ENCODE peak calls at places on chromosomes 12 and 14, in four cellular contexts. Q is body of pancreas; W is CD8-positive, alpha-beta T cell; E is testis. X is an unnamed sample.
A peak's percentile ranks its signal among the peaks of the same experiment; 100 is the strongest.

GRCh38 chr12:47343684-47344567 is 264.2 kb upstream of the AMIGO2 start:
- DNase-seq in Q (no peak), W (no peak), E (no peak), X (peak; percentile 86)

GRCh38 chr14:58636129-58636528 is 1.6 kb upstream of the DACT1 start:
- DNase-seq in Q (no peak), W (no peak), E (no peak), X (no peak)

GRCh38 chr12:112321277-112321676 is 61.0 kb downstream of the HECTD4 start:
- DNase-seq in Q (no peak), W (no peak), E (no peak), X (no peak)

GRCh38 chr12:95671265-95671664 is 119.3 kb downstream of the NTN4 start:
- DNase-seq in Q (no peak), W (no peak), E (no peak), X (no peak)

GRCh38 chr12:1619599-1619998 is 9.4 kb upstream of the WNT5B start:
- DNase-seq in Q (no peak), W (no peak), E (peak; percentile 42), X (no peak)

GRCh38 chr14:50000215-50001145 is 107.6 kb downstream of the ARF6 start:
- DNase-seq in Q (no peak), W (peak; percentile 67), E (peak; percentile 68), X (peak; percentile 97)

GRCh38 chr14:69324341-69324931 is 64.5 kb downstream of the GALNT16 start:
- DNase-seq in Q (peak; percentile 2), W (no peak), E (no peak), X (no peak)

GRCh38 chr12:13011098-13011497 is 11.0 kb upstream of the HEBP1 start:
- DNase-seq in Q (no peak), W (no peak), E (no peak), X (no peak)

GRCh38 chr12:39846971-39847661 is 227.5 kb upstream of the ABCD2 start:
- DNase-seq in Q (no peak), W (no peak), E (no peak), X (peak; percentile 14)

GRCh38 chr12:67320614-67321305 is 51.6 kb downstream of the CAND1 start:
- DNase-seq in Q (no peak), W (no peak), E (no peak), X (peak; percentile 19)

GRCh38 chr14:102046337-102047278 is 40.2 kb downstream of the HSP90AA1 start:
- DNase-seq in Q (peak; percentile 92), W (no peak), E (peak; percentile 93), X (peak; percentile 41)

GRCh38 chr12:51533799-51534198 is 57.2 kb upstream of the SCN8A start:
- DNase-seq in Q (no peak), W (no peak), E (no peak), X (peak; percentile 18)

GRCh38 chr12:82810568-82810967 is 123.9 kb downstream of the TMTC2 start:
- DNase-seq in Q (no peak), W (no peak), E (no peak), X (no peak)

GRCh38 chr14:100466111-100466856 is 120.9 kb downstream of the BEGAIN start:
- DNase-seq in Q (no peak), W (no peak), E (no peak), X (no peak)

GRCh38 chr12:109462868-109463692 is 14.0 kb downstream of the KCTD10 start:
- DNase-seq in Q (peak; percentile 53), W (no peak), E (peak; percentile 83), X (peak; percentile 99)

GRCh38 chr14:94174622-94175402 is 690 bp downstream of the PPP4R4 start:
- DNase-seq in Q (peak; percentile 27), W (no peak), E (peak; percentile 47), X (no peak)

GRCh38 chr14:54597795-54598443 is 31.0 kb downstream of the SAMD4A start:
- DNase-seq in Q (no peak), W (no peak), E (no peak), X (peak; percentile 42)

GRCh38 chr12:1912580-1913376 is 5.7 kb downstream of the CACNA2D4 start:
- DNase-seq in Q (no peak), W (no peak), E (peak; percentile 8), X (no peak)

GRCh38 chr14:95146079-95146771 is 11.1 kb downstream of the DICER1 start:
- DNase-seq in Q (peak; percentile 46), W (no peak), E (no peak), X (no peak)

GRCh38 chr12:79056775-79057174 is 192.2 kb downstream of the SYT1 start:
- DNase-seq in Q (no peak), W (no peak), E (no peak), X (no peak)

GRCh38 chr12:106773945-106774807 is at the start of gene RIC8B:
- DNase-seq in Q (peak; percentile 96), W (peak; percentile 74), E (peak; percentile 98), X (peak; percentile 99)

GRCh38 chr12:107349008-107349747 is 255.8 kb upstream of the CRY1 start:
- DNase-seq in Q (peak; percentile 36), W (no peak), E (peak; percentile 64), X (peak; percentile 93)

GRCh38 chr12:45458854-45459807 is 243.2 kb downstream of the ANO6 start:
- DNase-seq in Q (no peak), W (no peak), E (no peak), X (peak; percentile 53)

GRCh38 chr14:30751646-30752416 is 122.5 kb upstream of the COCH start:
- DNase-seq in Q (no peak), W (no peak), E (no peak), X (no peak)

GRCh38 chr12:3496964-3497363 is 6.0 kb downstream of the PRMT8 start:
- DNase-seq in Q (peak; percentile 54), W (no peak), E (no peak), X (no peak)

GRCh38 chr12:93137656-93138612 is 208.8 kb upstream of the EEA1 start:
- DNase-seq in Q (no peak), W (no peak), E (no peak), X (peak; percentile 73)

GRCh38 chr12:2979806-2980205 is 20.6 kb downstream of the TEAD4 start:
- DNase-seq in Q (no peak), W (no peak), E (no peak), X (no peak)

GRCh38 chr12:13165578-13166120 is 30.9 kb upstream of the EMP1 start:
- DNase-seq in Q (peak; percentile 30), W (peak; percentile 60), E (peak; percentile 28), X (peak; percentile 81)

GRCh38 chr12:131965073-131965472 is 15.3 kb downstream of the EP400 start:
- DNase-seq in Q (no peak), W (no peak), E (no peak), X (peak; percentile 10)

GRCh38 chr12:104591272-104591940 is 134.7 kb downstream of the CHST11 start:
- DNase-seq in Q (no peak), W (no peak), E (no peak), X (no peak)

GRCh38 chr14:49508124-49508523 is 78.1 kb downstream of the RPS29 start:
- DNase-seq in Q (no peak), W (no peak), E (no peak), X (no peak)

GRCh38 chr12:54053625-54054441 is at the start of gene HOXC4:
- DNase-seq in Q (no peak), W (no peak), E (peak; percentile 78), X (peak; percentile 76)

GRCh38 chr12:72074956-72075355 is 136.3 kb downstream of the TPH2 start:
- DNase-seq in Q (no peak), W (no peak), E (no peak), X (no peak)

GRCh38 chr12:8154526-8154925 is 2.3 kb upstream of the ZNF705A start:
- DNase-seq in Q (no peak), W (no peak), E (no peak), X (no peak)

GRCh38 chr12:8156416-8156815 is 399 bp upstream of the ZNF705A start:
- DNase-seq in Q (no peak), W (no peak), E (no peak), X (no peak)

GRCh38 chr12:8156845-8157244 is at the start of gene ZNF705A:
- DNase-seq in Q (no peak), W (no peak), E (no peak), X (peak; percentile 75)

DNA sequence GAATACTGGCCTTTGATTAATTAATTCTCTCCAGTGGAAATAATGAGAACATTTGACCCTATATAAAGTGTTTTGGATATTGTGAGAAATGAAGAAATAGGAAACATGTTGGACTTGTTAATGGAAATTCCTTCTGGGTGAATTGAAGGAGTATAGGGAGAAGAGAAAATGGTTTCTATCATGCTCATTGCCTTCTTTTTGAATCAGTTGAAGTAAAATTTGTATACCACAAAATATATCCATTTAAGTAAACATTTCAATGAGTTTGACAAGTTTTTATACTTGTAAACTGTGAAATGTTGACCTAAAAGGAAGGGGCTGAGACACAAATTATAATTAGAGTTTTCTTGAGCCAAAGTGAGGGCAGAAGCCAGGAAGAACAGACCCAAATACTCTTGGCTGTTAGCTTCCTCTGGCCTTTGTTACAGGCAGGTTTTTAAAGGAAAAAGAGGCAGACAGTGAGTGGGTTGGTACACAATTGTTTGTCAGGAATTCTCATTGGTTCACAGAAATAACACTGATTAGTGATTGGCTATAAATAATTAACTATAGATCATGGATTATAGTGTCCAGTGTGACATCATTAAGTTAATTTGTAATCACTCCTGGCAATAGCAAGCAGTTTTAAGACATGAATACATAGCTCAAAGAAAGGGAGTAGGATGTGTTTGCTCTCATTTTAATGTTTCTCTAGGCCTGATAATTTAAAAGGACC is 826 bp downstream of the ZNF705A start:
- DNase-seq in Q (no peak), W (no peak), E (no peak), X (no peak)
- TF ChIP-seq CTCF in Q (no peak), W (no peak), E (no peak), X (no peak)

DNA sequence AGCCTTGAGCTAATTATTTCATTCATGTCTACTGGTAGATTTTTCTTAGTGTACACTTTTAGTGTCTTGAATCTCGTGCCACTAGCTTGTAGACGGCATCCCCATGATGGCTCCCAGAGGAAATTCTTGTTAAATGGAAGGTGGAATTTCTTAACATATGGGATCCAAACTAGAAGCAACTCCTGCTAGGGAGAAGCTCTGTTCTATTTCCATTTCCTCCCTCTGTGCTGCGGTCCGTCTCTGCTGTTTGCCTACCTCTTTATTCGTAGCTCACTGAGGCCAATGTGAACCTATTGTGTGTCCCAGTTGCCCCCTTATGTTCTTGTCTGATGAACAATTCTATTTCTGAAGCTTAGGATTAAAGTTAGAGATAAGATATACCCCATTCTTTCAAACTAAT is 588 bp downstream of the PIK3C2G start:
- DNase-seq in Q (no peak), W (no peak), E (no peak), X (no peak)
- H3K4me3 ChIP-seq in Q (no peak overlapping the region), W (no peak overlapping the region), E (no peak overlapping the region), X (no peak overlapping the region)

GRCh38 chr14:22002860-22003284 is 329.3 kb upstream of the OR4E1 start:
- DNase-seq in Q (no peak), W (peak; percentile 44), E (peak; percentile 58), X (no peak)
- TF ChIP-seq CTCF in Q (no peak), W (peak; percentile 32), E (no peak), X (peak; percentile 17)

DNA sequence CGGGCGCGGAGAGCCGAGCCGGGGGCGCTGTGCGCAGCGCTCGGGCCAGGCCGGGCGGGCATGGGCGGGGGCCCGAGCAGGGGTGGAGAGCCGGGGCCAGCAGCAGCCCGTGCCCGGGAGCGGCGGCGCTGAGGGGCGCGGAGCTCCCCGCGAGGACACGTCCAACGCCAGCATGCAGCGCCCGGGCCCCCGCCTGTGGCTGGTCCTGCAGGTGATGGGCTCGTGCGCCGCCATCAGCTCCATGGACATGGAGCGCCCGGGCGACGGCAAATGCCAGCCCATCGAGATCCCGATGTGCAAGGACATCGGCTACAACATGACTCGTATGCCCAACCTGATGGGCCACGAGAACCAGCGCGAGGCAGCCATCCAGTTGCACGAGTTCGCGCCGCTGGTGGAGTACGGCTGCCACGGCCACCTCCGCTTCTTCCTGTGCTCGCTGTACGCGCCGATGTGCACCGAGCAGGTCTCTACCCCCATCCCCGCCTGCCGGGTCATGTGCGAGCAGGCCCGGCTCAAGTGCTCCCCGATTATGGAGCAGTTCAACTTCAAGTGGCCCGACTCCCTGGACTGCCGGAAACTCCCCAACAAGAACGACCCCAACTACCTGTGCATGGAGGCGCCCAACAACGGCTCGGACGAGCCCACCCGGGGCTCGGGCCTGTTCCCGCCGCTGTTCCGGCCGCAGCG is 652 bp downstream of the FZD10 start:
- DNase-seq in Q (no peak), W (no peak), E (no peak), X (no peak)
- H3K4me3 ChIP-seq in Q (no peak overlapping the region), W (no peak overlapping the region), E (peak overlapping the region; percentile 36), X (no peak overlapping the region)

X was measured in astrocyte of the spinal cord.